ENCODE peak calls at places on chromosomes 4 and X, in four cellular contexts. M, A, F and T are unnamed samples.

GRCh38 chr4:119314356-119314755 is 7.6 kb downstream of the FABP2 start:
- DNase-seq in A (peak), M (no peak), F (no peak), T (no peak)

GRCh38 chr4:2619459-2619858 is 83.0 kb downstream of the FAM193A start:
- DNase-seq in F (no peak), M (no peak), A (no peak), T (no peak)

GRCh38 chr4:114077610-114078009 is 98.2 kb upstream of the ARSJ start:
- DNase-seq in A (no peak), F (no peak), M (no peak), T (no peak)

GRCh38 chr4:1310031-1310795 is 20.5 kb downstream of the MAEA start:
- DNase-seq in A (no peak), M (no peak), F (no peak), T (no peak)

GRCh38 chr4:7945709-7946380 is 6.2 kb upstream of the AFAP1 start:
- DNase-seq in F (no peak), A (no peak), M (no peak), T (no peak)

GRCh38 chr4:91267543-91267942 is 1036.2 kb upstream of the GRID2 start:
- DNase-seq in F (no peak), M (no peak), A (no peak), T (no peak)

GRCh38 chr4:168667936-168668335 is 171.1 kb downstream of the PALLD start:
- DNase-seq in A (no peak), M (no peak), F (no peak), T (no peak)

GRCh38 chrX:110156167-110156754 is 153.3 kb downstream of the TMEM164 start:
- DNase-seq in M (no peak), A (no peak), F (no peak), T (no peak)

GRCh38 chrX:40411350-40412111 is 169.2 kb upstream of the ATP6AP2 start:
- DNase-seq in A (no peak), F (no peak), M (no peak), T (no peak)

GRCh38 chr4:72076562-72076961 is 44.8 kb downstream of the NPFFR2 start:
- DNase-seq in M (no peak), A (no peak), F (no peak), T (no peak)

GRCh38 chr4:144666539-144667175 is 20.7 kb downstream of the HHIP start:
- DNase-seq in M (no peak), F (no peak), A (no peak), T (no peak)

GRCh38 chr4:3525532-3526430 is 6.4 kb downstream of the LRPAP1 start:
- DNase-seq in M (no peak), A (no peak), F (no peak), T (no peak)

GRCh38 chrX:13658602-13659001 is 5.7 kb downstream of the TCEANC start:
- DNase-seq in M (no peak), F (no peak), A (no peak), T (no peak)

GRCh38 chrX:96455078-96455477 is 229.6 kb upstream of the DIAPH2 start:
- DNase-seq in M (no peak), A (no peak), F (no peak), T (no peak)

GRCh38 chr4:121155893-121156292 is 8.2 kb downstream of the TNIP3 start:
- DNase-seq in F (no peak), A (no peak), M (no peak), T (no peak)

GRCh38 chr4:107760281-107760947 is 40.4 kb upstream of the PAPSS1 start:
- DNase-seq in A (no peak), F (no peak), M (no peak), T (no peak)

GRCh38 chr4:53800741-53801140 is 209.5 kb upstream of the LNX1 start:
- DNase-seq in A (no peak), M (no peak), F (no peak), T (no peak)

GRCh38 chrX:106932960-106933537 is 12.8 kb downstream of the CLDN2 start:
- DNase-seq in F (no peak), M (no peak), A (no peak), T (no peak)

GRCh38 chr4:181418491-181418890 is 824.7 kb upstream of the TENM3 start:
- DNase-seq in A (no peak), F (no peak), M (no peak), T (no peak)

GRCh38 chr4:70863099-70863790 is 23.6 kb upstream of the GRSF1 start:
- DNase-seq in A (no peak), F (no peak), M (no peak), T (no peak)

GRCh38 chrX:29422034-29422433 is 793.3 kb upstream of the MAGEB2 start:
- DNase-seq in M (no peak), F (no peak), A (no peak), T (no peak)

GRCh38 chr4:101217353-101218031 is 129.8 kb downstream of the PPP3CA start:
- DNase-seq in F (no peak), M (no peak), A (no peak), T (no peak)

GRCh38 chrX:46637937-46638336 is 64.4 kb downstream of the CHST7 start:
- DNase-seq in F (no peak), M (no peak), A (no peak), T (no peak)

GRCh38 chr4:40685300-40685699 is 55.6 kb upstream of the RBM47 start:
- DNase-seq in A (no peak), M (no peak), F (no peak), T (no peak)

GRCh38 chr4:52545099-52546069 is 113.7 kb downstream of the USP46 start:
- DNase-seq in A (peak), M (peak), F (peak), T (peak)

GRCh38 chr4:82708982-82709381 is 89.6 kb downstream of the SCD5 start:
- DNase-seq in F (no peak), M (no peak), A (no peak), T (no peak)

GRCh38 chrX:104913348-104913747 is 307.1 kb downstream of the TEX13A start:
- DNase-seq in M (no peak), F (no peak), A (no peak), T (no peak)

GRCh38 chrX:34768290-34768689 is 111.2 kb upstream of the TMEM47 start:
- DNase-seq in A (no peak), F (no peak), M (no peak), T (no peak)

GRCh38 chr4:169345207-169345788 is 74.5 kb upstream of the SH3RF1 start:
- DNase-seq in M (no peak), A (no peak), F (no peak), T (no peak)

GRCh38 chr4:165369522-165369921 is 9.3 kb upstream of the CPE start:
- DNase-seq in F (no peak), M (no peak), A (no peak), T (no peak)

GRCh38 chrX:75781618-75782017 is 3.4 kb downstream of the MAGEE2 start:
- DNase-seq in F (no peak), A (no peak), M (no peak), T (no peak)

GRCh38 chr4:176400816-176401461 is 81.2 kb downstream of the SPCS3 start:
- DNase-seq in M (no peak), A (no peak), F (no peak), T (no peak)

GRCh38 chrX:12701625-12702024 is 89.6 kb upstream of the PRPS2 start:
- DNase-seq in M (peak), F (peak), A (peak), T (no peak)

GRCh38 chr4:148170408-148171385 is 271.5 kb downstream of the NR3C2 start:
- DNase-seq in F (no peak), A (peak), M (no peak), T (no peak)

GRCh38 chrX:63784902-63785692 is at the start of gene ARHGEF9:
- DNase-seq in F (peak), A (no peak), M (no peak), T (no peak)

GRCh38 chr4:142549726-142550463 is 296.2 kb downstream of the INPP4B start:
- DNase-seq in M (no peak), A (no peak), F (no peak), T (no peak)

GRCh38 chr4:85477538-85477937 is 2.6 kb downstream of the ARHGAP24 start:
- DNase-seq in M (no peak), F (no peak), A (no peak), T (no peak)